ENCODE peak calls at places on chromosomes 5 and 9, in five cellular contexts. G is cardiac muscle cell, E is keratinocyte, I is SK-N-SH, Q is pancreas. U is an unnamed sample.

GRCh38 chr9:114280636-114281315 is 42.1 kb upstream of the ORM1 start:
- DNase-seq in G (no peak), E (no peak), I (no peak), Q (no peak), U (no peak)

GRCh38 chr5:53503819-53504218 is 23.4 kb downstream of the FST start:
- DNase-seq in G (no peak), E (no peak), I (no peak), Q (no peak), U (no peak)

GRCh38 chr5:151757233-151758140 is 944 bp downstream of the ATOX1 start:
- DNase-seq in G (no peak), E (no peak), I (no peak), Q (no peak), U (no peak)

GRCh38 chr5:138336952-138337684 is 948 bp upstream of the FAM53C start:
- DNase-seq in G (no peak), E (no peak), I (peak; percentile 87), Q (peak; percentile 80), U (peak; percentile 79)

GRCh38 chr9:93156475-93157008 is 22.5 kb upstream of the NINJ1 start:
- DNase-seq in G (no peak), E (no peak), I (no peak), Q (no peak), U (no peak)

GRCh38 chr5:96691503-96692303 is 29.5 kb downstream of the CAST start:
- DNase-seq in G (no peak), E (no peak), I (no peak), Q (no peak), U (no peak)

GRCh38 chr9:127741831-127742434 is 6.8 kb upstream of the TOR2A start:
- DNase-seq in G (peak; percentile 96), E (no peak), I (peak; percentile 78), Q (peak; percentile 83), U (no peak)

GRCh38 chr5:122358382-122358990 is 46.4 kb downstream of the SNCAIP start:
- DNase-seq in G (peak; percentile 12), E (no peak), I (no peak), Q (no peak), U (no peak)

GRCh38 chr9:105044458-105044857 is 116.5 kb upstream of the ABCA1 start:
- DNase-seq in G (no peak), E (no peak), I (no peak), Q (no peak), U (no peak)

GRCh38 chr5:149618581-149619248 is 37.4 kb downstream of the ARHGEF37 start:
- DNase-seq in G (peak; percentile 59), E (peak; percentile 99), I (peak; percentile 78), Q (no peak), U (peak; percentile 38)

GRCh38 chr9:16442622-16443021 is 427.8 kb downstream of the BNC2 start:
- DNase-seq in G (no peak), E (no peak), I (no peak), Q (no peak), U (no peak)

GRCh38 chr5:95715799-95716461 is 15.2 kb upstream of the RHOBTB3 start:
- DNase-seq in G (no peak), E (no peak), I (no peak), Q (no peak), U (no peak)

GRCh38 chr5:74201334-74202081 is 439.0 kb downstream of the ENC1 start:
- DNase-seq in G (no peak), E (no peak), I (no peak), Q (peak; percentile 72), U (no peak)

GRCh38 chr5:173733065-173733824 is 116.8 kb upstream of the BOD1 start:
- DNase-seq in G (no peak), E (no peak), I (no peak), Q (no peak), U (no peak)

GRCh38 chr5:68418230-68418629 is 202.7 kb downstream of the PIK3R1 start:
- DNase-seq in G (peak; percentile 40), E (no peak), I (no peak), Q (no peak), U (no peak)

GRCh38 chr9:23665635-23666034 is 160.4 kb downstream of the ELAVL2 start:
- DNase-seq in G (no peak), E (no peak), I (no peak), Q (no peak), U (no peak)

GRCh38 chr9:13388157-13388556 is 108.7 kb upstream of the MPDZ start:
- DNase-seq in G (no peak), E (no peak), I (no peak), Q (no peak), U (no peak)

GRCh38 chr5:115907177-115907576 is 55.1 kb upstream of the LVRN start:
- DNase-seq in G (no peak), E (no peak), I (no peak), Q (no peak), U (no peak)

DNA sequence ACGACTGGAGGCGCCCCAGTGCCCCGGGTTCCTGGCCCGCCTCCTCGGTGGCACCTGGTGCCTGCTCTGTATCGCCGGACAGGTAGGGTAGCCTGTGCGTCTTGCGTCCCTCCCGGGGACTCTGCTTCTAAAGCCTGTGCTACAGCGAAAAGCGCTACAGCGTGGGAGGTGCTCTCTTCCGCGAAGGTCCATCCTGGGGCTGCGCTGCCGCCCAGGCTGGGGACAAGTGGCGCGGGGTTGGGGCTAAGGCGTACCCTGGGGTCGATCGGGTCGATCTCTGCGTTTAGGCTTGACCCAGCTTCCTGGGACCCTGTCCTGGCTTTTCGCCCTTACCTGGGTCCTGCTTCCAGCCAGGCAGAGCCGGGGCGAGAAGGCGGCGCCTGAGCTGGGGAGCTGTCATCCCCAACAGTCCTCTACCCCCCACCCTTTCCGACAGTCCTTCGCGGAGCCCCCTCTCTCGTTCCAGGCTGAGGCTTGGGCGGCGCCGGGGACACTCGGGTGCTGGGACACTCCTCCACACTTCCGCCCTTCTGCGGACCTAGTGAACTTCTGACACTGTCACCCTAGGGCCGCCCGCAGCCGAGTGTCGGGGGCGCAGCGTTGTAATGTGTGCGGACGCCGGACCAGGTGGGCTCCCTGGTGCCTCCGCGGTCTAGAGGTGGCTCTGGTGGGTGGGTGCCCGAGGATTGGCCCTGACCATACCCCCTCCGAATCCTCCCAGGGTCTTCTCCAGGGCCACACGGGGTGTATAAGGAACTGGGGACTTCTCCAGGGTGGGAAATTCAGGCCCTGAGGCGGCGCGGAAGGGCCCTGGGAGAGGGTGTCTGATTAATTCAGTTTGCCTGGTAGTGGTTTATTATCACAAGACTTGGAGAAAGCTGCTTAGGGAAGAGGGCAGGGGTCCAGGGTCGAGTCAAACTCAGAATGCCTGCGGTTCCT is 328.2 kb downstream of the SH3GL2 start:
- DNase-seq in G (peak; percentile 7), E (no peak), I (peak; percentile 10), Q (no peak), U (no peak)
- H3K4me3 ChIP-seq in G (peak overlapping the region; percentile 38), E (no peak overlapping the region), I (no peak overlapping the region), Q (peak overlapping the region; percentile 5), U (no peak overlapping the region)

GRCh38 chr9:125826850-125827249 is 79.7 kb downstream of the PBX3 start:
- DNase-seq in G (no peak), E (no peak), I (no peak), Q (no peak), U (no peak)

GRCh38 chr9:125825762-125826161 is 78.6 kb downstream of the PBX3 start:
- DNase-seq in G (no peak), E (no peak), I (no peak), Q (no peak), U (no peak)

GRCh38 chr9:125835655-125836054 is 88.5 kb downstream of the PBX3 start:
- DNase-seq in G (no peak), E (no peak), I (no peak), Q (no peak), U (no peak)

DNA sequence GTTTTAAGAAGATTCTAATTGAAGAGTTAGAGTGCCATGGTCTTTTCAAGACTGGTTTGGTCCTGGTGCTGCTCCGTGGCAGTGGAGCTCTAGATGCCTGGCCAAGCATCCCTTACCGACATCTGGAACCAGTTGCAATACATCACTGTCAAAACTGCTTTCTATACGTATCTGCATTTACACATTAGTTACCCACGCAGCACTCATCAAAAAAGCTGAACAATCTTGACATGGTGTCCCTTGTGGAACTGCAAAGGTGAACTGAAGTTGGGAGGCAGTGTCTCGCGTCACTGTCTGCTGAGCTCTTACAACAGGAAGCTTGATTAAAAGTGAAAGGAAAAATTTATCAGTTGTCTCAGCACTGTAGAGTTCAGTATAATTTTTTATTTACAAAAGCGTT is 82.6 kb downstream of the PBX3 start:
- DNase-seq in G (no peak), E (no peak), I (peak; percentile 36), Q (no peak), U (peak; percentile 35)
- H3K4me3 ChIP-seq in G (no peak overlapping the region), E (no peak overlapping the region), I (peak overlapping the region; percentile 36), Q (no peak overlapping the region), U (peak overlapping the region; percentile 37)

GRCh38 chr9:68983008-68983411 is 30.9 kb downstream of the PRKACG start:
- DNase-seq in G (peak; percentile 22), E (no peak), I (no peak), Q (no peak), U (no peak)

GRCh38 chr9:68980341-68980914 is 33.5 kb downstream of the PRKACG start:
- DNase-seq in G (peak; percentile 19), E (no peak), I (no peak), Q (no peak), U (no peak)

GRCh38 chr9:68983797-68984419 is 30.0 kb downstream of the PRKACG start:
- DNase-seq in G (no peak), E (no peak), I (no peak), Q (no peak), U (no peak)

GRCh38 chr9:68979538-68980314 is 34.2 kb downstream of the PRKACG start:
- DNase-seq in G (peak; percentile 80), E (no peak), I (no peak), Q (no peak), U (peak; percentile 71)

GRCh38 chr9:68981825-68982224 is 32.1 kb downstream of the PRKACG start:
- DNase-seq in G (no peak), E (no peak), I (no peak), Q (no peak), U (peak; percentile 76)
- H3K4me3 ChIP-seq in G (no peak overlapping the region), E (no peak overlapping the region), I (no peak overlapping the region), Q (no peak overlapping the region), U (peak overlapping the region; percentile 15)

GRCh38 chr5:109027983-109028607 is 280.4 kb downstream of the FER start:
- DNase-seq in G (no peak), E (no peak), I (no peak), Q (no peak), U (no peak)

GRCh38 chr5:109030360-109031143 is 282.9 kb downstream of the FER start:
- DNase-seq in G (peak; percentile 2), E (no peak), I (no peak), Q (no peak), U (no peak)

GRCh38 chr5:109029847-109030246 is 282.1 kb downstream of the FER start:
- DNase-seq in G (no peak), E (no peak), I (no peak), Q (no peak), U (no peak)

GRCh38 chr5:109034276-109034675 is 286.6 kb downstream of the FER start:
- DNase-seq in G (no peak), E (no peak), I (no peak), Q (no peak), U (no peak)

DNA sequence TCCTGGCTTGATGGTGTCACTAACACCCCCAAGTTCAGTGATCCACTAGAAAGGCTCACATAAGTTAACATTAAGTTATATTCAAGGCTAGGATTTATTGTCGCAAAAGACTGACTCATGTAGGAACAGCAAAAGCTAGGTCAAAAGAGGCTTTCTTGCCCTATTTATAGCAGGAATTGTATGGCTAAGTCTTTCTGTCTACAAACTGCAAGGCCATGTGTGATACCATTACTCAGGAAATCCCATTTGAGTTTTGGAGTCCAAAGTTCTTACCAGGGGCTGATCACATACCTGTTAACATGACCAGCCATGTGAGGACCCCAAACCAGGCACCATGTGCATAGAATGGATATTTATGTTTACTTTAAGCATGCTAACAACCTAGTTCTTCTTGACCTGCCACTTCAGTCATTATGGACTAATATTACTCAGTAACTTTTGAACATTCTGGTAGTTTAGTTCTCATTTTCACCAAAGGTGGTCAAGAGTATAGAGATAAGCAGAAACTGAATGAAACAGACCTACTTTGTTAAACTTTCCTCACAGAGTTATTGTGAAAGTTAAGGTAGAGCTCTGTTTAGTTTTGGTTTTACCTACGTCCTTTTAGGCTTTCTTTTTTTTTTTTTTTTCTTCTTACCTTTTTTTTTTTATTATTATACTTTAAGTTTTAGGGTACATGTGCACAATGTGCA is 281.1 kb downstream of the FER start:
- DNase-seq in G (no peak), E (no peak), I (no peak), Q (no peak), U (no peak)
- H3K4me3 ChIP-seq in G (no peak overlapping the region), E (no peak overlapping the region), I (no peak overlapping the region), Q (no peak overlapping the region), U (no peak overlapping the region)